ENCODE peak calls at places on chromosomes 16 and 17, in ten cellular contexts. N, T, X, J, V, Z, U, M, B and C are unnamed samples.

GRCh38 chr16:72561-73537 is at the start of gene RHBDF1:
- DNase-seq in N (peak; percentile 34), T (peak; percentile 68), X (no peak), J (peak; percentile 99), V (peak; percentile 79), Z (peak; percentile 42), U (no peak), M (peak; percentile 92), B (no peak), C (no peak)

GRCh38 chr17:9206160-9206988 is 185.1 kb downstream of the NTN1 start:
- DNase-seq in N (no peak), T (no peak), X (no peak), J (no peak), V (peak; percentile 57), Z (no peak), U (no peak), M (no peak), B (no peak), C (no peak)

GRCh38 chr17:76048711-76049110 is 21.6 kb upstream of the EVPL start:
- DNase-seq in N (no peak), T (no peak), X (no peak), J (no peak), V (no peak), Z (no peak), U (no peak), M (no peak), B (no peak), C (no peak)

GRCh38 chr17:52147872-52148271 is 10.6 kb downstream of the CA10 start:
- DNase-seq in N (peak; percentile 85), T (no peak), X (no peak), J (no peak), V (no peak), Z (peak; percentile 49), U (no peak), M (no peak), B (no peak), C (no peak)

GRCh38 chr16:24668481-24669001 is 60.9 kb upstream of the TNRC6A start:
- DNase-seq in N (peak; percentile 40), T (no peak), X (no peak), J (no peak), V (no peak), Z (no peak), U (no peak), M (peak; percentile 64), B (peak; percentile 39), C (no peak)

GRCh38 chr17:57634713-57635465 is 110.2 kb downstream of the CCDC182 start:
- DNase-seq in N (no peak), T (no peak), X (no peak), J (no peak), V (no peak), Z (no peak), U (no peak), M (peak; percentile 28), B (no peak), C (no peak)

GRCh38 chr17:17414316-17414937 is 62.4 kb upstream of the MED9 start:
- DNase-seq in N (peak; percentile 82), T (no peak), X (no peak), J (no peak), V (peak; percentile 46), Z (peak; percentile 70), U (no peak), M (peak; percentile 82), B (no peak), C (no peak)

GRCh38 chr16:3959148-3959547 is 78.6 kb upstream of the CREBBP start:
- DNase-seq in N (peak; percentile 43), T (no peak), X (peak; percentile 67), J (no peak), V (no peak), Z (peak; percentile 28), U (no peak), M (no peak), B (no peak), C (no peak)

GRCh38 chr16:72991211-72991610 is 56.7 kb downstream of the ZFHX3 start:
- DNase-seq in N (no peak), T (no peak), X (no peak), J (no peak), V (no peak), Z (no peak), U (no peak), M (no peak), B (no peak), C (no peak)

GRCh38 chr16:84508502-84508901 is 4.0 kb upstream of the MEAK7 start:
- DNase-seq in N (no peak), T (no peak), X (no peak), J (no peak), V (peak; percentile 29), Z (no peak), U (no peak), M (no peak), B (no peak), C (no peak)

GRCh38 chr17:1029196-1029911 is 32.4 kb downstream of the TIMM22 start:
- DNase-seq in N (peak; percentile 20), T (no peak), X (no peak), J (no peak), V (peak; percentile 65), Z (peak; percentile 29), U (no peak), M (peak; percentile 77), B (no peak), C (no peak)

GRCh38 chr16:80369559-80369958 is 171.2 kb upstream of the DYNLRB2 start:
- DNase-seq in N (peak; percentile 39), T (peak; percentile 11), X (no peak), J (peak; percentile 21), V (peak; percentile 67), Z (peak; percentile 27), U (no peak), M (peak; percentile 81), B (no peak), C (peak; percentile 36)

GRCh38 chr16:9401173-9401572 is 309.7 kb downstream of the HAPSTR1 start:
- DNase-seq in N (no peak), T (no peak), X (no peak), J (no peak), V (no peak), Z (no peak), U (no peak), M (no peak), B (no peak), C (no peak)

GRCh38 chr17:75835315-75835987 is 8.8 kb downstream of the UNC13D start:
- DNase-seq in N (no peak), T (no peak), X (no peak), J (peak; percentile 95), V (no peak), Z (no peak), U (peak; percentile 30), M (peak; percentile 59), B (no peak), C (peak; percentile 83)

GRCh38 chr16:81004646-81005353 is 1.9 kb downstream of the CMC2 start:
- DNase-seq in N (peak; percentile 53), T (peak; percentile 28), X (no peak), J (no peak), V (no peak), Z (peak; percentile 64), U (peak; percentile 27), M (peak; percentile 18), B (no peak), C (no peak)

GRCh38 chr17:81869221-81870154 is 1.6 kb downstream of the ARHGDIA start:
- DNase-seq in N (no peak), T (peak; percentile 74), X (no peak), J (peak; percentile 95), V (peak; percentile 78), Z (peak; percentile 40), U (peak; percentile 81), M (peak; percentile 62), B (peak; percentile 33), C (peak; percentile 90)

GRCh38 chr17:40963838-40964237 is 2.9 kb downstream of the KRT39 start:
- DNase-seq in N (peak; percentile 83), T (peak; percentile 23), X (no peak), J (peak; percentile 30), V (no peak), Z (peak; percentile 69), U (peak; percentile 23), M (peak; percentile 49), B (no peak), C (no peak)

GRCh38 chr16:53041196-53041977 is 11.3 kb downstream of the CHD9NB start:
- DNase-seq in N (peak; percentile 90), T (no peak), X (no peak), J (no peak), V (peak; percentile 80), Z (peak; percentile 80), U (no peak), M (peak; percentile 46), B (no peak), C (no peak)

GRCh38 chr16:89562939-89563338 is 2.5 kb downstream of the RPL13 start:
- DNase-seq in N (no peak), T (no peak), X (no peak), J (no peak), V (no peak), Z (no peak), U (no peak), M (no peak), B (no peak), C (no peak)

GRCh38 chr16:78494105-78494504 is 394.7 kb downstream of the WWOX start:
- DNase-seq in N (no peak), T (no peak), X (no peak), J (no peak), V (no peak), Z (no peak), U (no peak), M (no peak), B (no peak), C (no peak)

GRCh38 chr17:51197754-51198153 is 31.5 kb downstream of the NME2 start:
- DNase-seq in N (no peak), T (no peak), X (no peak), J (no peak), V (no peak), Z (no peak), U (no peak), M (no peak), B (no peak), C (no peak)

GRCh38 chr16:79349803-79350202 is 250.7 kb downstream of the MAF start:
- DNase-seq in N (no peak), T (no peak), X (no peak), J (no peak), V (no peak), Z (no peak), U (no peak), M (no peak), B (no peak), C (no peak)

GRCh38 chr16:73390936-73391335 is 343.0 kb upstream of the ZFHX3 start:
- DNase-seq in N (no peak), T (no peak), X (no peak), J (no peak), V (no peak), Z (peak; percentile 71), U (no peak), M (peak; percentile 70), B (no peak), C (no peak)

GRCh38 chr16:50802000-50802399 is 60.1 kb downstream of the CYLD start:
- DNase-seq in N (no peak), T (no peak), X (no peak), J (no peak), V (no peak), Z (no peak), U (no peak), M (no peak), B (no peak), C (no peak)

GRCh38 chr16:65413861-65414260 is 292.0 kb upstream of the CDH11 start:
- DNase-seq in N (no peak), T (no peak), X (no peak), J (no peak), V (no peak), Z (no peak), U (no peak), M (no peak), B (no peak), C (no peak)

GRCh38 chr17:40517286-40517662 is 15.9 kb upstream of the TNS4 start:
- DNase-seq in N (no peak), T (no peak), X (no peak), J (no peak), V (no peak), Z (no peak), U (no peak), M (no peak), B (no peak), C (no peak)

GRCh38 chr16:67930678-67931211 is 917 bp downstream of the CTRL start:
- DNase-seq in N (no peak), T (no peak), X (no peak), J (peak; percentile 58), V (no peak), Z (no peak), U (no peak), M (no peak), B (no peak), C (no peak)

GRCh38 chr16:392450-393027 is 4.5 kb upstream of the NME4 start:
- DNase-seq in N (no peak), T (no peak), X (no peak), J (no peak), V (no peak), Z (no peak), U (peak; percentile 78), M (no peak), B (peak; percentile 45), C (no peak)